ENCODE peak calls at places on chromosomes 4 and X, in four cellular contexts. R is fibroblast of mammary gland, S is left lung, V is activated T-cell treated with anti-CD3 and anti-CD28 coated beads for 48 hours. J is an unnamed sample.

GRCh38 chrX:50430917-50431316 is 39.7 kb downstream of the DGKK start:
- DNase-seq in R (peak), S (no peak), V (no peak), J (no peak)

GRCh38 chr4:110271986-110272385 is 73.6 kb upstream of the ELOVL6 start:
- DNase-seq in R (peak), S (no peak), V (no peak), J (no peak)

GRCh38 chrX:129654652-129655546 is at the start of gene APLN:
- DNase-seq in R (peak), S (peak), V (no peak), J (peak)

GRCh38 chrX:44101300-44101699 is 128.1 kb upstream of the NDP start:
- DNase-seq in R (peak), S (no peak), V (no peak), J (no peak)

GRCh38 chr4:3473251-3473942 is 10.3 kb downstream of the DOK7 start:
- DNase-seq in R (no peak), S (peak), V (no peak), J (peak)

GRCh38 chrX:152641996-152642395 is 4.3 kb downstream of the GABRQ start:
- DNase-seq in R (peak), S (no peak), V (no peak), J (no peak)

GRCh38 chr4:153480704-153481103 is 14.5 kb downstream of the TMEM131L start:
- DNase-seq in R (no peak), S (no peak), V (no peak), J (no peak)

GRCh38 chr4:185534850-185535761 is at the start of gene PDLIM3:
- DNase-seq in R (no peak), S (peak), V (no peak), J (peak)

GRCh38 chr4:75545526-75545925 is 10.3 kb upstream of the ODAPH start:
- DNase-seq in R (peak), S (no peak), V (no peak), J (no peak)

GRCh38 chr4:84632092-84632491 is 49.2 kb downstream of the CDS1 start:
- DNase-seq in R (peak), S (no peak), V (no peak), J (no peak)

GRCh38 chr4:169398294-169398693 is 127.5 kb upstream of the SH3RF1 start:
- DNase-seq in R (peak), S (no peak), V (no peak), J (no peak)

GRCh38 chrX:116379854-116380253 is 56.6 kb upstream of the SLC6A14 start:
- DNase-seq in R (peak), S (no peak), V (no peak), J (no peak)

GRCh38 chr4:56698329-56698728 is 17.2 kb upstream of the HOPX start:
- DNase-seq in R (peak), S (no peak), V (no peak), J (no peak)

GRCh38 chrX:154351183-154352011 is 23.0 kb downstream of the FLNA start:
- DNase-seq in R (no peak), S (peak), V (no peak), J (peak)

GRCh38 chrX:152405561-152405960 is 45.6 kb downstream of the GABRA3 start:
- DNase-seq in R (no peak), S (no peak), V (no peak), J (no peak)

GRCh38 chr4:110245567-110245966 is 47.2 kb upstream of the ELOVL6 start:
- DNase-seq in R (peak), S (no peak), V (no peak), J (no peak)

GRCh38 chr4:75821966-75822365 is 80.3 kb downstream of the PPEF2 start:
- DNase-seq in R (no peak), S (no peak), V (no peak), J (no peak)

GRCh38 chr4:81255524-81255923 is 40.5 kb upstream of the PRKG2 start:
- DNase-seq in R (peak), S (no peak), V (no peak), J (no peak)

GRCh38 chrX:14015941-14016340 is 13.8 kb downstream of the GEMIN8 start:
- DNase-seq in R (peak), S (no peak), V (no peak), J (no peak)

GRCh38 chrX:105331244-105331643 is 110.8 kb upstream of the TEX13A start:
- DNase-seq in R (peak), S (no peak), V (no peak), J (no peak)

GRCh38 chr4:157045507-157046127 is 30.3 kb upstream of the GLRB start:
- DNase-seq in R (peak), S (no peak), V (no peak), J (no peak)

GRCh38 chrX:154307207-154307606 is 11.6 kb downstream of the TKTL1 start:
- DNase-seq in R (peak), S (no peak), V (no peak), J (no peak)

GRCh38 chr4:188032170-188032569 is 36.6 kb downstream of the ZFP42 start:
- DNase-seq in R (no peak), S (no peak), V (no peak), J (no peak)

GRCh38 chr4:140851032-140851636 is 94.9 kb upstream of the TBC1D9 start:
- DNase-seq in R (peak), S (no peak), V (no peak), J (no peak)

GRCh38 chr4:85823295-85823694 is 348.3 kb downstream of the ARHGAP24 start:
- DNase-seq in R (peak), S (no peak), V (no peak), J (no peak)

GRCh38 chr4:101693842-101694398 is 96.6 kb upstream of the BANK1 start:
- DNase-seq in R (no peak), S (no peak), V (no peak), J (no peak)

GRCh38 chr4:118751634-118752293 is 66.6 kb downstream of the METTL14 start:
- DNase-seq in R (peak), S (no peak), V (no peak), J (no peak)

GRCh38 chrX:102835504-102836146 is 101.4 kb upstream of the RAB40AL start:
- DNase-seq in R (peak), S (no peak), V (no peak), J (no peak)

GRCh38 chr4:94995684-94996394 is 238.1 kb downstream of the BMPR1B start:
- DNase-seq in R (peak), S (no peak), V (no peak), J (no peak)

GRCh38 chr4:106659386-106659785 is 290.8 kb upstream of the GIMD1 start:
- DNase-seq in R (no peak), S (no peak), V (no peak), J (no peak)

GRCh38 chrX:86171366-86171765 is 23.1 kb downstream of the DACH2 start:
- DNase-seq in R (peak), S (no peak), V (no peak), J (no peak)

GRCh38 chr4:120948382-120948781 is 25.9 kb upstream of the PRDM5 start:
- DNase-seq in R (no peak), S (no peak), V (no peak), J (no peak)